ENCODE peak calls at places on chromosomes 4 and X, in eight cellular contexts. P is NCI-H146, F is astrocyte of the hippocampus, K is A549, J is EL, T is kidney epithelial cell, Q is IMR-90, Y is NCI-H524. G is an unnamed sample.
A peak's percentile ranks its signal among the peaks of the same experiment; 100 is the strongest.

GRCh38 chrX:46754450-46755075 is 4.4 kb downstream of the SLC9A7 start:
- DNase-seq in P (no peak), F (no peak), K (no peak), J (no peak), T (no peak), Q (no peak), Y (peak; percentile 4), G (no peak)

GRCh38 chr4:108060164-108060563 is 70.5 kb downstream of the HADH start:
- DNase-seq in P (peak; percentile 17), F (peak; percentile 72), K (peak; percentile 6), J (peak; percentile 32), T (no peak), Q (peak; percentile 46), Y (peak; percentile 24), G (peak; percentile 31)

GRCh38 chr4:108172780-108173598 is 4.3 kb upstream of the LEF1 start:
- DNase-seq in P (peak; percentile 69), F (peak; percentile 91), K (no peak), J (peak; percentile 54), T (no peak), Q (no peak), Y (peak; percentile 65), G (peak; percentile 60)

GRCh38 chr4:138890921-138891570 is 124.5 kb upstream of the NOCT start:
- DNase-seq in P (peak; percentile 76), F (no peak), K (no peak), J (no peak), T (no peak), Q (no peak), Y (no peak), G (no peak)

GRCh38 chrX:630922-631496 is 418 bp downstream of the SHOX start:
- DNase-seq in P (no peak), F (no peak), K (no peak), J (no peak), T (no peak), Q (no peak), Y (no peak), G (no peak)

GRCh38 chr4:184503869-184504300 is 29.5 kb upstream of the IRF2 start:
- DNase-seq in P (no peak), F (no peak), K (no peak), J (peak; percentile 65), T (no peak), Q (peak; percentile 20), Y (no peak), G (no peak)

GRCh38 chrX:13341491-13342101 is 21.7 kb upstream of the ATXN3L start:
- DNase-seq in P (peak; percentile 47), F (peak; percentile 11), K (no peak), J (peak; percentile 13), T (peak; percentile 41), Q (peak; percentile 47), Y (no peak), G (no peak)

GRCh38 chr4:178395798-178396197 is 953.6 kb upstream of the AGA start:
- DNase-seq in P (no peak), F (no peak), K (no peak), J (no peak), T (no peak), Q (no peak), Y (no peak), G (no peak)

GRCh38 chrX:48703642-48704481 is 7.3 kb downstream of the SUV39H1 start:
- DNase-seq in P (no peak), F (peak; percentile 44), K (peak; percentile 4), J (peak; percentile 68), T (peak; percentile 12), Q (peak; percentile 23), Y (peak; percentile 7), G (no peak)

G was measured in HCEC 1CT.